ENCODE peak calls at places on chromosomes 7 and 10, in four cellular contexts. J is GM06990, Y is lower lobe of right lung, M is cardiac fibroblast. U is an unnamed sample.

GRCh38 chr10:79127151-79127961 is 58.6 kb downstream of the ZMIZ1 start:
- DNase-seq in J (no peak), Y (peak), M (peak), U (no peak)

GRCh38 chr7:101923276-101923985 is 106.0 kb downstream of the CUX1 start:
- DNase-seq in J (no peak), Y (peak), M (peak), U (no peak)

GRCh38 chr7:97871659-97872024 is 566 bp downstream of the ASNS start:
- DNase-seq in J (no peak), Y (no peak), M (no peak), U (peak)

GRCh38 chr7:55127135-55127551 is 108.3 kb downstream of the EGFR start:
- DNase-seq in J (no peak), Y (no peak), M (no peak), U (no peak)

GRCh38 chr10:130261306-130261705 is 125.1 kb downstream of the GLRX3 start:
- DNase-seq in J (no peak), Y (no peak), M (no peak), U (no peak)

GRCh38 chr7:10034843-10035556 is 938.7 kb upstream of the PHF14 start:
- DNase-seq in J (no peak), Y (no peak), M (no peak), U (no peak)

GRCh38 chr10:117442944-117443676 is 67.9 kb upstream of the PDZD8 start:
- DNase-seq in J (peak), Y (peak), M (peak), U (peak)

GRCh38 chr7:77335581-77335980 is 80.6 kb downstream of the GSAP start:
- DNase-seq in J (no peak), Y (no peak), M (no peak), U (no peak)

GRCh38 chr7:129188372-129188891 is at the start of gene SMO:
- DNase-seq in J (no peak), Y (no peak), M (no peak), U (no peak)

GRCh38 chr10:22599048-22599561 is 115.3 kb downstream of the PIP4K2A start:
- DNase-seq in J (no peak), Y (no peak), M (peak), U (no peak)

GRCh38 chr10:127354255-127354654 is 157.9 kb upstream of the INSYN2A start:
- DNase-seq in J (no peak), Y (no peak), M (peak), U (no peak)

GRCh38 chr7:407706-408539 is 111.7 kb downstream of the PDGFA start:
- DNase-seq in J (no peak), Y (no peak), M (no peak), U (no peak)

GRCh38 chr10:100346351-100346764 is 675 bp upstream of the SCD start:
- DNase-seq in J (peak), Y (peak), M (peak), U (no peak)

GRCh38 chr7:118938845-118939244 is 714.3 kb downstream of the ANKRD7 start:
- DNase-seq in J (no peak), Y (no peak), M (no peak), U (no peak)

GRCh38 chr10:61000769-61001730 is 57.1 kb upstream of the RHOBTB1 start:
- DNase-seq in J (no peak), Y (peak), M (no peak), U (no peak)

GRCh38 chr10:112057072-112057471 is 126.5 kb downstream of the GPAM start:
- DNase-seq in J (no peak), Y (no peak), M (no peak), U (no peak)

GRCh38 chr7:143345428-143345900 is 17.0 kb downstream of the FAM131B start:
- DNase-seq in J (peak), Y (peak), M (peak), U (no peak)

GRCh38 chr7:16851829-16852228 is 30.0 kb downstream of the AGR3 start:
- DNase-seq in J (no peak), Y (no peak), M (no peak), U (no peak)

GRCh38 chr7:96028729-96029128 is 256.4 kb downstream of the DYNC1I1 start:
- DNase-seq in J (no peak), Y (no peak), M (no peak), U (no peak)

GRCh38 chr7:101589052-101589451 is 40.0 kb downstream of the MYL10 start:
- DNase-seq in J (no peak), Y (no peak), M (no peak), U (no peak)

GRCh38 chr7:135682191-135682590 is 19.9 kb downstream of the STMP1 start:
- DNase-seq in J (no peak), Y (no peak), M (no peak), U (no peak)

GRCh38 chr10:122458693-122459092 is 2.7 kb upstream of the HTRA1 start:
- DNase-seq in J (no peak), Y (no peak), M (no peak), U (no peak)

GRCh38 chr7:149277871-149278270 is 15.9 kb downstream of the ZNF783 start:
- DNase-seq in J (no peak), Y (no peak), M (no peak), U (no peak)

GRCh38 chr10:26627320-26627719 is 70.2 kb upstream of the PDSS1 start:
- DNase-seq in J (peak), Y (no peak), M (no peak), U (peak)

GRCh38 chr10:32937824-32938482 is 20.1 kb downstream of the ITGB1 start:
- DNase-seq in J (no peak), Y (no peak), M (peak), U (no peak)

GRCh38 chr10:50600286-50600685 is 23.5 kb downstream of the SGMS1 start:
- DNase-seq in J (no peak), Y (no peak), M (no peak), U (no peak)

GRCh38 chr10:52004342-52004949 is 305.1 kb upstream of the CSTF2T start:
- DNase-seq in J (no peak), Y (no peak), M (peak), U (no peak)

GRCh38 chr10:74194545-74194944 is 43.5 kb downstream of the ADK start:
- DNase-seq in J (no peak), Y (no peak), M (peak), U (no peak)

GRCh38 chr7:1232103-1232466 is 587 bp upstream of the UNCX start:
- DNase-seq in J (no peak), Y (no peak), M (no peak), U (no peak)

GRCh38 chr10:89659185-89660131 is 14.4 kb upstream of the PANK1 start:
- DNase-seq in J (no peak), Y (no peak), M (peak), U (no peak)

GRCh38 chr10:14093735-14094484 is 236.8 kb downstream of the FRMD4A start:
- DNase-seq in J (no peak), Y (no peak), M (peak), U (no peak)
- TF ChIP-seq CTCF in J (no peak), Y (peak), M (peak), U (peak)

DNA sequence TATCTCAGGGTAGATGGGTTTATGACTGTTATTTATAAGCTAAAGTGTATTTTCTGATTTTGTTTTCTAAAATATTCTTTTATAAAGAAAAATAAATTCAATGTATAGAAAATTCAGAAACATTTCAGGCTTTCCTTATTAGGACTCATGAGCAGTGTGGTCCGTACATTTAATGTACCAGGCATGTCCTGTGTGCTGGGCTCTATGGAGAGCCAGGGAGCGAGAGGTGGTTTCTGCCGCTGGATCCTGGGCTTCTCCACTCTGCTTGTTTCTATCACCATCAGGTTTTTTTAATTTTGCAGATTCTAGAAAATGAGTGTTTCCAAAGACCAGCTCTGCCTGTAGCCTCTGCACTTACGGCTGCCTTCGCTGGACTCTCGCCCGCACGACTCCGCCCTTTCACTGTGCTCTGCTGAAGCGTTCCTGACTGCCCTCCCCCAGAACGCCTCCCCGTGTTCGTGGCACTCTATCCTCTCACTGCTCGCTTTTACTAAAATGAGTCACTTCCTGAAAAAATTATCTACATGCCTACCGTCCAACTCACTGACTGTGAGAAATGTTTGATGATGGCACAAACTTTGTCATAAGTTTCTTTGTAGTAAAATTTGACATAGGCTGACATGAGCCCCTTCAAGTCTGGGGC is 188.5 kb downstream of the ZMYND11 start:
- DNase-seq in J (peak), Y (peak), M (peak), U (no peak)
- TF ChIP-seq CTCF in J (no peak), Y (no peak), M (no peak), U (no peak)

DNA sequence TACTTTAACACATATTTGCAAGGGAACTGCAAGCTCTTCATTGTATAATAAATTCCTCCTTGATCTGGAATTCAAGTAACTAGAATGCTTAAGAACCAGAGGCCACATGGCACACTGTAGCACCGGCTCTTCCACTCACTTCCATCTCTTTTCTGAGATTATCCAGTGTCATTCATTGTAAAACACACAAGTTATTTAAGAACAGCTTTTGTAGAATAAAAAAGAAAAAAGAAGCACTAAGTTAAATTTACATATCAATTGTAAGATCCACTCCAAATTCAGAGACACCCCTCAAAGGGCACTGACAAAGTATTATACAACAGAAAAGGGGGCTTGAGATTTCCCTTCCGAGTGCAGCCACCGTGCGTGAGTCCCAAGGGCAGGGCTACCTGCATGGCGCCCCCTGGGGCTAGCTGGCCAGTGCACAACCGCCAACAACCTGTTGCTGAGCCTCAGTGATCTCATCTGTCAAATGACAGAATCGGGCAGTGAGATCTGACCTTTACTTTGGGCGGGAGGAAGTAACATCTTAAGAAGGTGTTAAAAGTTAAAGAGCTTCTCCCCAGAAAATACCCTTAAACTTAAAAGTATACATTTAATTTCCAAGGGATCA is 12.5 kb downstream of the GLI3 start:
- DNase-seq in J (no peak), Y (no peak), M (no peak), U (no peak)
- TF ChIP-seq CTCF in J (peak), Y (no peak), M (no peak), U (no peak)

GRCh38 chr7:23469150-23469960 is 936 bp downstream of the IGF2BP3 start:
- DNase-seq in J (peak), Y (no peak), M (peak), U (no peak)

GRCh38 chr7:23467731-23468720 is 2.3 kb downstream of the IGF2BP3 start:
- DNase-seq in J (peak), Y (no peak), M (peak), U (no peak)

GRCh38 chr7:23469961-23470250 is 385 bp downstream of the IGF2BP3 start:
- DNase-seq in J (no peak), Y (no peak), M (peak), U (no peak)

GRCh38 chr7:23467281-23467680 is 3.0 kb downstream of the IGF2BP3 start:
- DNase-seq in J (peak), Y (no peak), M (no peak), U (no peak)

DNA sequence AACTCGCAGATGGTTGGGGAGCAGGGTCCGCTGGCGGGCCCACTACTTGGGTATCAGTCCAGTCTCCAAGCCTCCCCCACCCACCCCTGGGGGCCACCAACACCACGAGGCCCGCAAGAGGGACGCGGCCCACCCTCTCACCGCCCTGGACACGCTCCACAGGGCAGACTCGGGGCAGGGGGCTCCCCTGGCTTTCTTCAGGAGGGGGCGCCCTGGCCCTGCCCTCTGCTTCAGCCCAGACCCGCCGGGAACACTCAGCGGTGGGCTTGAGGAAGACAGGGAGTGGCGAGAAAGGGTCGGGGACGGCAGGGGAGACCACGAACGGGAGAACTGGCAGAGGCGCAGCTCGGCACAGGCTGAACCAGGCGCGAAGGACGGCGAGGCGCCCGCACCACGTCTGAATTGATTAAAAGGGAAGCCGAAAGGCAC is 1.6 kb downstream of the IGF2BP3 start:
- DNase-seq in J (no peak), Y (no peak), M (peak), U (no peak)
- TF ChIP-seq CTCF in J (peak), Y (no peak), M (no peak), U (no peak)

DNA sequence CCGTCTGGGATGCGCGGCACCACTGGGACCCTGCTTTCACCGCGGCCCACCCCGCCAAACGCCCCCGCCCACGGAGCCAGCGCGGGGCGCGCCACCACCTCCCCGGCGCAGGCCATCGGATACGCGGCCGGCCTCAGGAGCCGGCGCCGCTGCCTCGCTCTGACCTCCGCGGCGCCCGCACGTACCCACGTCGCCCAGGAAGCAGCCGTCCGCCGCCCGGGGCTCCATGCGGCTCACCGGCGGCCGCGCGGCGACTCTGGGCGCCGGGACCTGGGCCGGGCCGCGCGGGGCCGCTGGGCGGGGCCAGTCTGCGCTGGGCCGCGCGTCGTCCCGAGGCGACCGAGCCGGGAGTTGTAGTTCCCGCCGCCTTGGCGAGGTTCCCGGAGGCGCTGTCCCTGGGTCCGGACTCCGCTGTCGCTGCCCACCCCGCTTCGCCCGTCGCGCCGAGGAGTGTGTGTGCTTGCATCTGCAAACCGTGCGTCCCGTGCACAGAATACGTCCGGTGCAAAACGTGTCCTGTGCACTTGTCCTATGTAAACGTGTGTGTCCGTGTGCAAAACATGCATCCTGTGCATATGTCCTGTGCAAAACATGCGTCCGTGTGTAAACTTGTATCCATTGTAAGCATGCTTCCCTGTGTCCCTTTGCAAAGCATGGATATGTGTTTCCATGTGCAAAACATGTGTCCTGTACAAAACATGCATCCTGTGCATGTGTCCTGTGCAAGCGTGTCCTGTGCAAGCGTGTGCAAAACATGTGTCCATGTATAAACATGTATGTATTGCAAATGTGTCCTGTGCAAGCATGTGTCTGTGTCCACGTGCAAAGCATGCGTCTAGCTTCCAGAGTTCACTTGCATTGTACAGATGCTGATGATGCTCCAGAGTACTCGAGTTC is at the start of gene ASB13:
- DNase-seq in J (peak), Y (peak), M (peak), U (no peak)
- TF ChIP-seq CTCF in J (no peak), Y (no peak), M (peak), U (no peak)

GRCh38 chr7:103071000-103071399 is 3.6 kb downstream of the FBXL13 start:
- DNase-seq in J (no peak), Y (no peak), M (no peak), U (no peak)

GRCh38 chr7:103063895-103064294 is 10.7 kb downstream of the FBXL13 start:
- DNase-seq in J (no peak), Y (no peak), M (no peak), U (no peak)

GRCh38 chr7:103068429-103069403 is 5.9 kb downstream of the FBXL13 start:
- DNase-seq in J (no peak), Y (no peak), M (no peak), U (no peak)

DNA sequence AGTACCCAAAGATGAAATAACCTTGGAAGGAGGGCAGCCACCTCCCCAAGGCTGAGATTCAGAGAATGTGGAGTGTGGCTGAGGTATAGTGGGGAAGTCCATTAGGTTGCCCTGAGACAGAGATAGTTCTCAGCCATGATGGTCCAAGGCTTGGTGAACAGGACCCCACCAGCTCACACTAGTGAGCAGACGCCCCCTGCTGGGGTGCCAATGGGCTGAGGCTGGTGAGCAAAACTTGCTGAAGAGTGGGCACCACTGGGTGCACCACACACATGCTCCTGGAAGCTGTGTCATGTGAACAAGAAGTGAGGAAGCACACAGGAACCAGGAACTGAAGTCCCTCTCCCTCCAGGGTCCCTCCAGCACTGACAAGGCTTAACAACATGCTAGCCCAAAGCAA is 8.9 kb downstream of the FBXL13 start:
- DNase-seq in J (no peak), Y (no peak), M (peak), U (no peak)
- TF ChIP-seq CTCF in J (peak), Y (peak), M (peak), U (peak)

GRCh38 chr7:98922392-98923107 is 44.2 kb downstream of the TRRAP start:
- DNase-seq in J (no peak), Y (peak), M (peak), U (no peak)
- TF ChIP-seq CTCF in J (no peak), Y (no peak), M (no peak), U (no peak)

GRCh38 chr10:105494944-105495343 is 853.9 kb downstream of the SORCS3 start:
- DNase-seq in J (no peak), Y (no peak), M (no peak), U (no peak)
- TF ChIP-seq CTCF in J (no peak), Y (no peak), M (no peak), U (no peak)

GRCh38 chr7:122010116-122010515 is 133.9 kb downstream of the AASS start:
- DNase-seq in J (no peak), Y (no peak), M (no peak), U (no peak)

GRCh38 chr7:122006687-122007086 is 133.7 kb downstream of the PTPRZ1 start:
- DNase-seq in J (no peak), Y (no peak), M (no peak), U (no peak)
- TF ChIP-seq CTCF in J (no peak), Y (no peak), M (no peak), U (no peak)

U was measured in GM12864.